ENCODE peak calls at places on chromosome 4, in nine cellular contexts. T is NCI-H510A treated with DMSO at 0.1 percent for 48 hours; U is effector memory CD4-positive, alpha-beta T cell; N is A549; B is T-helper 1 cell; H is mammary epithelial cell; Y is AML-193; Q is NCI-H345; J is hepatocyte. C is an unnamed sample.

GRCh38 chr4:148093065-148093464 is 349.1 kb downstream of the NR3C2 start:
- DNase-seq in T (no peak), U (no peak), N (no peak), B (no peak), H (no peak), Y (no peak), Q (no peak), J (no peak), C (no peak)

GRCh38 chr4:148007303-148007702 is 275.4 kb downstream of the ARHGAP10 start:
- DNase-seq in T (no peak), U (no peak), N (peak), B (no peak), H (peak), Y (no peak), Q (no peak), J (peak), C (no peak)

GRCh38 chr4:125741825-125742452 is 427.2 kb downstream of the FAT4 start:
- DNase-seq in T (no peak), U (no peak), N (no peak), B (no peak), H (peak), Y (peak), Q (no peak), J (peak), C (no peak)

GRCh38 chr4:144820115-144820514 is 174.2 kb downstream of the HHIP start:
- DNase-seq in T (no peak), U (no peak), N (no peak), B (no peak), H (peak), Y (no peak), Q (no peak), J (no peak), C (no peak)

GRCh38 chr4:30920043-30920442 is 199.9 kb downstream of the PCDH7 start:
- DNase-seq in T (no peak), U (no peak), N (no peak), B (no peak), H (no peak), Y (no peak), Q (no peak), J (no peak), C (no peak)

GRCh38 chr4:169723207-169723606 is 34.5 kb downstream of the HPF1 start:
- DNase-seq in T (no peak), U (no peak), N (no peak), B (no peak), H (no peak), Y (peak), Q (no peak), J (peak), C (peak)

GRCh38 chr4:185912779-185913178 is 100.8 kb upstream of the SORBS2 start:
- DNase-seq in T (no peak), U (no peak), N (no peak), B (no peak), H (peak), Y (no peak), Q (peak), J (no peak), C (no peak)

GRCh38 chr4:9994246-9994847 is 26.9 kb downstream of the SLC2A9 start:
- DNase-seq in T (no peak), U (no peak), N (no peak), B (no peak), H (no peak), Y (no peak), Q (no peak), J (no peak), C (no peak)

GRCh38 chr4:175470141-175470540 is 341.9 kb downstream of the GPM6A start:
- DNase-seq in T (no peak), U (no peak), N (no peak), B (no peak), H (peak), Y (no peak), Q (no peak), J (no peak), C (no peak)

GRCh38 chr4:89316931-89317366 is 9.3 kb upstream of the GPRIN3 start:
- DNase-seq in T (no peak), U (peak), N (no peak), B (peak), H (no peak), Y (peak), Q (no peak), J (no peak), C (no peak)

GRCh38 chr4:186725422-186726149 is 1.9 kb upstream of the FAT1 start:
- DNase-seq in T (peak), U (no peak), N (peak), B (no peak), H (peak), Y (no peak), Q (peak), J (peak), C (no peak)

GRCh38 chr4:8305851-8306361 is 36.4 kb downstream of the HTRA3 start:
- DNase-seq in T (no peak), U (no peak), N (no peak), B (no peak), H (no peak), Y (no peak), Q (no peak), J (no peak), C (no peak)

GRCh38 chr4:46387956-46388355 is 2.0 kb downstream of the GABRA2 start:
- DNase-seq in T (no peak), U (no peak), N (no peak), B (no peak), H (no peak), Y (no peak), Q (no peak), J (no peak), C (no peak)

GRCh38 chr4:101761405-101761804 is 29.1 kb upstream of the BANK1 start:
- DNase-seq in T (no peak), U (no peak), N (no peak), B (no peak), H (no peak), Y (no peak), Q (no peak), J (no peak), C (no peak)